ENCODE peak calls at places on chromosome 10, in five cellular contexts. One of them, this sample, is unnamed.

GRCh38 chr10:114821915-114822770 is 563 bp downstream of the FHIP2A start:
- DNase-seq in K562: peak; percentile 31
- DNase-seq in upper lobe of left lung: no peak
- DNase-seq in Panc1: no peak
- DNase-seq in endothelial cell of umbilical vein: peak; percentile 63
- DNase-seq in this sample: peak; percentile 62

GRCh38 chr10:97138777-97139317 is 46.9 kb downstream of the SLIT1 start:
- DNase-seq in K562: no peak
- DNase-seq in upper lobe of left lung: peak; percentile 22
- DNase-seq in Panc1: no peak
- DNase-seq in endothelial cell of umbilical vein: no peak
- DNase-seq in this sample: no peak

GRCh38 chr10:78299861-78300453 is 266.3 kb downstream of the RPS24 start:
- DNase-seq in K562: no peak
- DNase-seq in upper lobe of left lung: no peak
- DNase-seq in Panc1: no peak
- DNase-seq in endothelial cell of umbilical vein: peak; percentile 55
- DNase-seq in this sample: peak; percentile 54

GRCh38 chr10:98028168-98028770 is 2.2 kb downstream of the CRTAC1 start:
- DNase-seq in K562: peak; percentile 76
- DNase-seq in upper lobe of left lung: no peak
- DNase-seq in Panc1: peak; percentile 15
- DNase-seq in endothelial cell of umbilical vein: peak; percentile 37
- DNase-seq in this sample: no peak

GRCh38 chr10:29009464-29009863 is 279.4 kb upstream of the LYZL1 start:
- DNase-seq in K562: peak; percentile 43
- DNase-seq in upper lobe of left lung: no peak
- DNase-seq in Panc1: no peak
- DNase-seq in endothelial cell of umbilical vein: no peak
- DNase-seq in this sample: no peak

GRCh38 chr10:135601-136464 is 578 bp downstream of the ZMYND11 start:
- DNase-seq in K562: peak; percentile 46
- DNase-seq in upper lobe of left lung: peak; percentile 92
- DNase-seq in Panc1: no peak
- DNase-seq in endothelial cell of umbilical vein: peak; percentile 64
- DNase-seq in this sample: peak; percentile 90

GRCh38 chr10:58660577-58661255 is 148.0 kb downstream of the BICC1 start:
- DNase-seq in K562: no peak
- DNase-seq in upper lobe of left lung: no peak
- DNase-seq in Panc1: no peak
- DNase-seq in endothelial cell of umbilical vein: no peak
- DNase-seq in this sample: no peak

GRCh38 chr10:35451103-35452016 is 115.1 kb downstream of the CCNY start:
- DNase-seq in K562: no peak
- DNase-seq in upper lobe of left lung: peak; percentile 56
- DNase-seq in Panc1: no peak
- DNase-seq in endothelial cell of umbilical vein: no peak
- DNase-seq in this sample: no peak

GRCh38 chr10:124025638-124026336 is 67.6 kb downstream of the CHST15 start:
- DNase-seq in K562: no peak
- DNase-seq in upper lobe of left lung: no peak
- DNase-seq in Panc1: peak; percentile 18
- DNase-seq in endothelial cell of umbilical vein: peak; percentile 31
- DNase-seq in this sample: no peak

GRCh38 chr10:88467835-88468485 is 115.2 kb downstream of the RNLS start:
- DNase-seq in K562: no peak
- DNase-seq in upper lobe of left lung: no peak
- DNase-seq in Panc1: no peak
- DNase-seq in endothelial cell of umbilical vein: no peak
- DNase-seq in this sample: no peak

GRCh38 chr10:96984512-96985225 is 152.6 kb downstream of the LCOR start:
- DNase-seq in K562: no peak
- DNase-seq in upper lobe of left lung: no peak
- DNase-seq in Panc1: no peak
- DNase-seq in endothelial cell of umbilical vein: no peak
- DNase-seq in this sample: no peak

GRCh38 chr10:12540341-12540781 is 191.0 kb downstream of the CAMK1D start:
- DNase-seq in K562: no peak
- DNase-seq in upper lobe of left lung: no peak
- DNase-seq in Panc1: no peak
- DNase-seq in endothelial cell of umbilical vein: no peak
- DNase-seq in this sample: no peak

GRCh38 chr10:114328278-114328812 is 76.0 kb downstream of the AFAP1L2 start:
- DNase-seq in K562: no peak
- DNase-seq in upper lobe of left lung: peak; percentile 45
- DNase-seq in Panc1: no peak
- DNase-seq in endothelial cell of umbilical vein: no peak
- DNase-seq in this sample: no peak

GRCh38 chr10:119849031-119849789 is 23.4 kb downstream of the MCMBP start:
- DNase-seq in K562: no peak
- DNase-seq in upper lobe of left lung: no peak
- DNase-seq in Panc1: no peak
- DNase-seq in endothelial cell of umbilical vein: no peak
- DNase-seq in this sample: no peak

GRCh38 chr10:34102237-34102673 is 712.8 kb downstream of the PARD3 start:
- DNase-seq in K562: no peak
- DNase-seq in upper lobe of left lung: peak; percentile 37
- DNase-seq in Panc1: no peak
- DNase-seq in endothelial cell of umbilical vein: peak; percentile 39
- DNase-seq in this sample: peak; percentile 81
- TF ChIP-seq POLR2AphosphoS5 in K562: no peak
- TF ChIP-seq POLR2AphosphoS5 in upper lobe of left lung: peak; percentile 33
- TF ChIP-seq POLR2AphosphoS5 in Panc1: no peak
- TF ChIP-seq POLR2AphosphoS5 in endothelial cell of umbilical vein: no peak
- TF ChIP-seq POLR2AphosphoS5 in this sample: peak; percentile 69

GRCh38 chr10:49164587-49165188 is 23.5 kb downstream of the TMEM273 start:
- DNase-seq in K562: peak; percentile 78
- DNase-seq in upper lobe of left lung: no peak
- DNase-seq in Panc1: peak; percentile 7
- DNase-seq in endothelial cell of umbilical vein: peak; percentile 56
- DNase-seq in this sample: no peak
- H3K36me3 ChIP-seq in K562: peaks cover 79% of the 10 kb centered on the region
- H3K36me3 ChIP-seq in upper lobe of left lung: peaks cover 4% of the 10 kb centered on the region
- H3K36me3 ChIP-seq in Panc1: no peaks in the 10 kb centered on the region
- H3K36me3 ChIP-seq in endothelial cell of umbilical vein: no peaks in the 10 kb centered on the region
- H3K36me3 ChIP-seq in this sample: no peaks in the 10 kb centered on the region

GRCh38 chr10:91605968-91606367 is 26.9 kb downstream of the PPP1R3C start:
- DNase-seq in K562: no peak
- DNase-seq in upper lobe of left lung: no peak
- DNase-seq in Panc1: no peak
- DNase-seq in endothelial cell of umbilical vein: no peak
- DNase-seq in this sample: no peak

GRCh38 chr10:91604462-91604935 is 28.4 kb downstream of the PPP1R3C start:
- DNase-seq in K562: no peak
- DNase-seq in upper lobe of left lung: no peak
- DNase-seq in Panc1: no peak
- DNase-seq in endothelial cell of umbilical vein: peak; percentile 95
- DNase-seq in this sample: no peak

GRCh38 chr10:91603931-91604331 is 28.9 kb downstream of the PPP1R3C start:
- DNase-seq in K562: no peak
- DNase-seq in upper lobe of left lung: no peak
- DNase-seq in Panc1: no peak
- DNase-seq in endothelial cell of umbilical vein: peak; percentile 90
- DNase-seq in this sample: no peak

GRCh38 chr10:91603173-91603572 is 29.7 kb downstream of the PPP1R3C start:
- DNase-seq in K562: no peak
- DNase-seq in upper lobe of left lung: no peak
- DNase-seq in Panc1: no peak
- DNase-seq in endothelial cell of umbilical vein: no peak
- DNase-seq in this sample: no peak

DNA sequence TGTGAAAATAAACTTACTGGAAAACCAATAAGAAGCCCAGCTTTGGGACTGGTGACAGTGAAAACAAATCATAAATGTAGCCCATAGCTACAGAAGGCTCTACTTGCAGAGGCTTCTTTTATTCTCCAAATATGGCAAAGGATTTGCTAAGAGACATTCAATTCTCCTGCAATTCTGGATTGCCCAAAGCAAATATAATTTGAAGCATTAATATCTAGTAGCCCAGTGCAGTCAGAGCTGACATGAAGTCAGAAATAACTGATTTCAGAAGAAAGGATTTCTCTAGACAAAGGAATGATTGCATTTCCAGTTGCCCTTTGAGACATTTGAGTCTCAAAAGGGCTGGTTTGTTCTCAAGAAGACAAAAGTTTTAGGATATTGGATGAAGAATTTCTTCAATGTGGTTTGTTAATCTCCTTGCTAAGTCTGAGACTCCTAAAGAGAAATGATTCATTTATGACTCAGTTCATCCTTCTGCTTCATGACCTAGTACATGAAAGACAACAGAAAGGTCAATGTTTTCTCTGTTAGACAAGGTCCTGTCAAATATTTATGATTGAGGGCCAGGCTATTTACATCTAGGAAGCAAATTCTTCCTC is 27.8 kb downstream of the PPP1R3C start:
- DNase-seq in K562: no peak
- DNase-seq in upper lobe of left lung: no peak
- DNase-seq in Panc1: no peak
- DNase-seq in endothelial cell of umbilical vein: peak; percentile 79
- DNase-seq in this sample: no peak
- TF ChIP-seq POLR2AphosphoS5 in K562: no peak
- TF ChIP-seq POLR2AphosphoS5 in upper lobe of left lung: no peak
- TF ChIP-seq POLR2AphosphoS5 in Panc1: no peak
- TF ChIP-seq POLR2AphosphoS5 in endothelial cell of umbilical vein: no peak
- TF ChIP-seq POLR2AphosphoS5 in this sample: no peak

GRCh38 chr10:1345368-1345767 is 289.2 kb downstream of the WDR37 start:
- DNase-seq in K562: no peak
- DNase-seq in upper lobe of left lung: no peak
- DNase-seq in Panc1: no peak
- DNase-seq in endothelial cell of umbilical vein: no peak
- DNase-seq in this sample: no peak

GRCh38 chr10:1347962-1348772 is 292.0 kb downstream of the WDR37 start:
- DNase-seq in K562: no peak
- DNase-seq in upper lobe of left lung: no peak
- DNase-seq in Panc1: no peak
- DNase-seq in endothelial cell of umbilical vein: no peak
- DNase-seq in this sample: no peak

GRCh38 chr10:1348773-1349050 is 292.5 kb downstream of the WDR37 start:
- DNase-seq in K562: no peak
- DNase-seq in upper lobe of left lung: no peak
- DNase-seq in Panc1: no peak
- DNase-seq in endothelial cell of umbilical vein: no peak
- DNase-seq in this sample: no peak

GRCh38 chr10:1346201-1346600 is 290.0 kb downstream of the WDR37 start:
- DNase-seq in K562: no peak
- DNase-seq in upper lobe of left lung: no peak
- DNase-seq in Panc1: no peak
- DNase-seq in endothelial cell of umbilical vein: no peak
- DNase-seq in this sample: no peak

GRCh38 chr10:1347525-1347924 is 291.3 kb downstream of the WDR37 start:
- DNase-seq in K562: no peak
- DNase-seq in upper lobe of left lung: no peak
- DNase-seq in Panc1: no peak
- DNase-seq in endothelial cell of umbilical vein: no peak
- DNase-seq in this sample: no peak
- H3K36me3 ChIP-seq in K562: no peaks in the 10 kb centered on the region
- H3K36me3 ChIP-seq in upper lobe of left lung: no peaks in the 10 kb centered on the region
- H3K36me3 ChIP-seq in Panc1: no peaks in the 10 kb centered on the region
- H3K36me3 ChIP-seq in endothelial cell of umbilical vein: no peaks in the 10 kb centered on the region
- H3K36me3 ChIP-seq in this sample: no peaks in the 10 kb centered on the region

GRCh38 chr10:71255540-71255816 is 43.1 kb downstream of the UNC5B start:
- DNase-seq in K562: no peak
- DNase-seq in upper lobe of left lung: no peak
- DNase-seq in Panc1: no peak
- DNase-seq in endothelial cell of umbilical vein: no peak
- DNase-seq in this sample: no peak

GRCh38 chr10:71257292-71257997 is 45.1 kb downstream of the UNC5B start:
- DNase-seq in K562: no peak
- DNase-seq in upper lobe of left lung: no peak
- DNase-seq in Panc1: no peak
- DNase-seq in endothelial cell of umbilical vein: no peak
- DNase-seq in this sample: no peak

GRCh38 chr10:71254834-71255539 is 42.6 kb downstream of the UNC5B start:
- DNase-seq in K562: no peak
- DNase-seq in upper lobe of left lung: no peak
- DNase-seq in Panc1: no peak
- DNase-seq in endothelial cell of umbilical vein: no peak
- DNase-seq in this sample: no peak

GRCh38 chr10:71256661-71257030 is 44.3 kb downstream of the UNC5B start:
- DNase-seq in K562: no peak
- DNase-seq in upper lobe of left lung: no peak
- DNase-seq in Panc1: no peak
- DNase-seq in endothelial cell of umbilical vein: no peak
- DNase-seq in this sample: no peak

GRCh38 chr10:71255817-71256660 is 43.7 kb downstream of the UNC5B start:
- DNase-seq in K562: no peak
- DNase-seq in upper lobe of left lung: peak; percentile 45
- DNase-seq in Panc1: no peak
- DNase-seq in endothelial cell of umbilical vein: peak; percentile 84
- DNase-seq in this sample: no peak
- TF ChIP-seq POLR2AphosphoS5 in K562: no peak
- TF ChIP-seq POLR2AphosphoS5 in upper lobe of left lung: no peak
- TF ChIP-seq POLR2AphosphoS5 in Panc1: no peak
- TF ChIP-seq POLR2AphosphoS5 in endothelial cell of umbilical vein: peak; percentile 67
- TF ChIP-seq POLR2AphosphoS5 in this sample: no peak

DNA sequence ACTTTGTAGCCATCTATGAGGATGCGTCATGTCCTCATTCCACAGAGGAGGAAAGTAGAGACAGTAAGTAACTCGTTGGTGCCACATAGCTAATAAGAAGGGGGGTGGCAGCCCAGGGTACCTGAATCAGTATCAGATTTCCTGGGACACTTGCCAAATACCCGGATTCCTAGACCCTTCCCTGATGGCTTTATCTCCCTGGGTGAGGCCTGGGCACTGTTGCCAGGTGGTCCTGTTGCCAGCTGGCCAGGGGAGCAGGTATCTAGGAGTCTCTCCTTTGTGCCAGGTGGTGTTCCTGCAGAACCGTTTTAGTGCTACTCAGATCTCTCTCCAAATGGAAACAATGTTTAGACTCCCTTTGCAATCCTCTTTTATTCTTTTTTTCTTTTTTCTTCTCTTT is 12.7 kb downstream of the SLC29A3 start:
- DNase-seq in K562: no peak
- DNase-seq in upper lobe of left lung: no peak
- DNase-seq in Panc1: no peak
- DNase-seq in endothelial cell of umbilical vein: no peak
- DNase-seq in this sample: no peak
- H3K36me3 ChIP-seq in K562: no peaks in the 10 kb centered on the region
- H3K36me3 ChIP-seq in upper lobe of left lung: no peaks in the 10 kb centered on the region
- H3K36me3 ChIP-seq in Panc1: no peaks in the 10 kb centered on the region
- H3K36me3 ChIP-seq in endothelial cell of umbilical vein: no peaks in the 10 kb centered on the region
- H3K36me3 ChIP-seq in this sample: no peaks in the 10 kb centered on the region

This sample was measured in suprapubic skin.